ENCODE peak calls at places on chromosomes 4 and X, in eight cellular contexts. C, S, H, J, B, Y, G and K are unnamed samples.

GRCh38 chr4:140094701-140095420 is 59.1 kb downstream of the MAML3 start:
- DNase-seq in C (peak; percentile 57), S (peak; percentile 62), H (no peak), J (peak; percentile 64), B (no peak), Y (no peak), G (no peak), K (no peak)

GRCh38 chr4:39825741-39826231 is 127.8 kb downstream of the UBE2K start:
- DNase-seq in C (no peak), S (no peak), H (peak; percentile 50), J (no peak), B (no peak), Y (peak; percentile 33), G (peak; percentile 23), K (peak; percentile 14)

GRCh38 chr4:176778063-176778462 is 14.7 kb downstream of the VEGFC start:
- DNase-seq in C (no peak), S (no peak), H (peak; percentile 92), J (no peak), B (no peak), Y (no peak), G (peak; percentile 93), K (peak; percentile 69)

GRCh38 chr4:23584024-23584423 is 305.8 kb downstream of the PPARGC1A start:
- DNase-seq in C (no peak), S (no peak), H (no peak), J (no peak), B (no peak), Y (no peak), G (no peak), K (no peak)

GRCh38 chr4:139278956-139279722 is 886 bp downstream of the MGARP start:
- DNase-seq in C (peak; percentile 53), S (no peak), H (no peak), J (no peak), B (no peak), Y (no peak), G (no peak), K (no peak)

GRCh38 chrX:15785176-15785735 is 5.0 kb upstream of the ZRSR2 start:
- DNase-seq in C (no peak), S (peak; percentile 44), H (no peak), J (no peak), B (no peak), Y (no peak), G (no peak), K (no peak)

GRCh38 chrX:17860179-17860780 is 818 bp downstream of the RAI2 start:
- DNase-seq in C (peak; percentile 37), S (no peak), H (peak; percentile 19), J (no peak), B (no peak), Y (no peak), G (peak; percentile 0), K (no peak)

GRCh38 chr4:10872833-10873517 is 188.4 kb upstream of the CLNK start:
- DNase-seq in C (no peak), S (no peak), H (no peak), J (no peak), B (no peak), Y (peak; percentile 13), G (no peak), K (no peak)

GRCh38 chr4:40575846-40576245 is 53.8 kb downstream of the RBM47 start:
- DNase-seq in C (peak; percentile 48), S (no peak), H (no peak), J (no peak), B (no peak), Y (no peak), G (peak; percentile 17), K (no peak)

GRCh38 chr4:146062325-146062715 is 113.2 kb upstream of the LSM6 start:
- DNase-seq in C (no peak), S (peak; percentile 64), H (no peak), J (no peak), B (no peak), Y (no peak), G (no peak), K (no peak)

GRCh38 chrX:108417257-108417656 is 21.0 kb downstream of the COL4A6 start:
- DNase-seq in C (no peak), S (no peak), H (no peak), J (no peak), B (no peak), Y (no peak), G (no peak), K (no peak)

GRCh38 chrX:79975605-79976004 is 38.9 kb upstream of the TBX22 start:
- DNase-seq in C (no peak), S (no peak), H (no peak), J (no peak), B (no peak), Y (no peak), G (no peak), K (no peak)

GRCh38 chr4:120299631-120300030 is 233.0 kb upstream of the MAD2L1 start:
- DNase-seq in C (no peak), S (no peak), H (no peak), J (no peak), B (no peak), Y (no peak), G (no peak), K (no peak)

GRCh38 chr4:7805533-7806079 is 134.1 kb downstream of the AFAP1 start:
- DNase-seq in C (peak; percentile 68), S (no peak), H (peak; percentile 81), J (peak; percentile 88), B (peak; percentile 94), Y (peak; percentile 94), G (peak; percentile 98), K (peak; percentile 92)
- H3K4me3 ChIP-seq in C (no peak overlapping the region), S (no peak overlapping the region), H (no peak overlapping the region), J (no peak overlapping the region), B (no peak overlapping the region), Y (no peak overlapping the region), G (no peak overlapping the region), K (no peak overlapping the region)

GRCh38 chrX:118973389-118974087 is 880 bp upstream of the LONRF3 start:
- DNase-seq in C (no peak), S (no peak), H (peak; percentile 32), J (no peak), B (no peak), Y (no peak), G (no peak), K (no peak)
- H3K4me3 ChIP-seq in C (peak overlapping the region; percentile 50), S (no peak overlapping the region), H (no peak overlapping the region), J (peak overlapping the region; percentile 72), B (no peak overlapping the region), Y (no peak overlapping the region), G (no peak overlapping the region), K (no peak overlapping the region)

DNA sequence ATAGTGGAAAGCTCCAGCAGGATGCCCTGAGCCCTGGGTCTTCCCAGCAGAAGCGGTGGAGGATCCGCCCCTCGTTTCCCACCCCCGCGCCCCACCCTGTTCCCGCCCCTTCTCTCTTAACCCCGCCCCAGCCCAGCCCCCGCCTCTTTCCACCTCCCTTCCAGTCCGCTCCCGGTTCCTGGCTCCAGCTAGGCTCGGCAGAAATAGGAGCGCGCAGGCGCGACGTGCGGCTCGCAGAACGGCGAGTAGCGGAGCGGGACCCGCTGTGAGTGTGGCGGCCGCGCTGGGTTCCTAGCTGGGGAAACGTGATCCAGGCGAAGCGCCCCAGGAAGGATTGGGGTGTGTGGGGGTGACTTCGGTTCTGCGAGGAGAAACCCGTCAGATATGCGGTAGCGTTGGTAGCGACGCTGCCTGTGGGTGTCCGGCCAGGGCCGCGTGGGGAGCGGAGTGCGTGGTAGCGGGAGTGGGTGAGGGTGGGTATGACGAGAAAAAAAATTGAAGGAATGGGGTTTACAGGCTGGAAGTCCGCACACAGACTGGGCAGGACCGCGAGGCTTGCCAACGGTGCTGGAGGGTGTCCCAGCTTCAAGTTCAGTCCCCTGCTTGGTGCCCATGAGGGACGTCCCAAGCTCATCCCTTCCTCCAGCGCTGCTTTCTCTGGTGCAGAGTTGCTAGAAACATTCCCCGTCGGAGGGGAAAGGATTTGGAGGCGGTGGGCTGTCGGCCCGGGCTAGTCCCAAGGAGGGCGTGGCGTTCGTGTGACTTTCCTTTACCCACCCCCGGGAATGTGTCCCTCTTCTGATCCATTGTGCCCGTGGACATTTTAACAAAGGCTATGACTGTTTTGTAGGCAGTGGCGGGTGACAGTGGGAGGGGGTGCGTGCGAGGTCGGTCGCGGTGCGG is at the start of gene PRRG1:
- DNase-seq in C (peak; percentile 83), S (no peak), H (peak; percentile 91), J (peak; percentile 38), B (peak; percentile 34), Y (peak; percentile 57), G (peak; percentile 79), K (peak; percentile 50)
- H3K4me3 ChIP-seq in C (peak within 1 kb of the TSS; percentile 79), S (no peak within 1 kb of the TSS), H (peak within 1 kb of the TSS; percentile 91), J (peak within 1 kb of the TSS; percentile 65), B (peak within 1 kb of the TSS; percentile 73), Y (peak within 1 kb of the TSS; percentile 65), G (peak within 1 kb of the TSS; percentile 79), K (peak within 1 kb of the TSS; percentile 74)

DNA sequence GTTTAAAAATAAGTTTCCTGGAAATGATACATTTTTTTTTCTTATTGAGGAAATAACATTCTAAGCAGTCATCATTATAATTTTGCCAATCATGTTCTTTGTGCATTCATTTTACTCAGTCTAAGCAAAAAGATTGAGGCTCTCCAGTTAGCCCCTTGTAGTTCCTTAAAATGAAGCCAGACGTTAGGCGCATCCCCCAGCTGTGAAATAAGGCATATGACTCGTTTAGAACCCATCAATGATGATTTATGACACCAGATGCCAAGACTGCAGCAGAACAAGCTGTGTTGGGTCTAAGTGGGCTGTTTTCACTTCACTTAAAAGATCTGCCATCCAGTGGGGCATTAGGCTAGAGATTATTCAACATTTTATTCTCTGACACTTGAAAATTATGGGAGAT is 17.0 kb downstream of the PDGFC start:
- DNase-seq in C (no peak), S (no peak), H (no peak), J (no peak), B (no peak), Y (no peak), G (no peak), K (no peak)
- H3K4me3 ChIP-seq in C (no peak overlapping the region), S (no peak overlapping the region), H (no peak overlapping the region), J (no peak overlapping the region), B (no peak overlapping the region), Y (no peak overlapping the region), G (no peak overlapping the region), K (no peak overlapping the region)

GRCh38 chr4:122783301-122784215 is 43.1 kb upstream of the FGF2 start:
- DNase-seq in C (peak; percentile 99), S (no peak), H (peak; percentile 96), J (peak; percentile 89), B (peak; percentile 90), Y (peak; percentile 92), G (peak; percentile 99), K (peak; percentile 69)
- H3K4me3 ChIP-seq in C (no peak overlapping the region), S (no peak overlapping the region), H (peak overlapping the region; percentile 38), J (peak overlapping the region; percentile 11), B (no peak overlapping the region), Y (no peak overlapping the region), G (peak overlapping the region; percentile 25), K (no peak overlapping the region)

DNA sequence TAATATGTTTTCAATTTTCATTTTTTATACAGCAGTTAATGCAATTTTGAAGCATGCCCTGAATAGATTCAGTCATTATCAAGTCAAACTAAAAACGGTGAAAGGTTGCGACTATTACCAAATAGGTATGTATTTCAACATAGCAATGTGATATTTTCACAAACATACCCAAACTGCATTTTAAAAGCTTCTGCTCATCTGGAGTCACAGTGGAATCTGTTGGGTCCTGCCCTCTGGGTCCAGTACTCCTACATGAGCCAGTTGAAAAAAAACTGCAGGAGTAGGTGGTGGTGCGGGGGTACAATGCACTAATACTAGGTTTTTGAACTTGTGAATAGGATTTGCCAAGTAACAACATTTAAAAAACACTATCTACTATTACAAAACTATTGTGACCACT is 938 bp downstream of the GPR34 start:
- DNase-seq in C (no peak), S (no peak), H (no peak), J (no peak), B (no peak), Y (no peak), G (no peak), K (no peak)
- H3K4me3 ChIP-seq in C (no peak overlapping the region), S (no peak overlapping the region), H (no peak overlapping the region), J (no peak overlapping the region), B (no peak overlapping the region), Y (no peak overlapping the region), G (no peak overlapping the region), K (no peak overlapping the region)